ENCODE peak calls at places on chromosome 14, in seven cellular contexts. N, Z, H, G, A, W and B are unnamed samples.

GRCh38 chr14:68506021-68506644 is 286.7 kb downstream of the ZFP36L1 start:
- DNase-seq in N (no peak), Z (no peak), H (no peak), G (no peak), A (no peak), W (no peak), B (no peak)

GRCh38 chr14:68574906-68575305 is 218.0 kb downstream of the ZFP36L1 start:
- DNase-seq in N (no peak), Z (no peak), H (no peak), G (no peak), A (no peak), W (no peak), B (no peak)

GRCh38 chr14:51004801-51005526 is 60.7 kb upstream of the PYGL start:
- DNase-seq in N (no peak), Z (no peak), H (no peak), G (no peak), A (no peak), W (peak), B (no peak)

GRCh38 chr14:101445278-101445677 is 116.0 kb upstream of the DIO3 start:
- DNase-seq in N (no peak), Z (no peak), H (no peak), G (no peak), A (no peak), W (no peak), B (no peak)

GRCh38 chr14:73712540-73713141 is 1.5 kb downstream of the PNMA1 start:
- DNase-seq in N (peak), Z (no peak), H (peak), G (no peak), A (no peak), W (no peak), B (peak)

GRCh38 chr14:98227000-98227726 is 1044.8 kb downstream of the BCL11B start:
- DNase-seq in N (no peak), Z (no peak), H (no peak), G (peak), A (no peak), W (no peak), B (no peak)

GRCh38 chr14:23438130-23438893 is 2.9 kb upstream of the MYH7 start:
- DNase-seq in N (no peak), Z (no peak), H (peak), G (no peak), A (no peak), W (no peak), B (no peak)

GRCh38 chr14:69715725-69716482 is 51.0 kb upstream of the SRSF5 start:
- DNase-seq in N (peak), Z (no peak), H (no peak), G (no peak), A (no peak), W (no peak), B (peak)

GRCh38 chr14:22837750-22838538 is 1.6 kb downstream of the MMP14 start:
- DNase-seq in N (no peak), Z (no peak), H (no peak), G (no peak), A (no peak), W (no peak), B (no peak)

GRCh38 chr14:78752789-78753188 is 582.6 kb downstream of the NRXN3 start:
- DNase-seq in N (no peak), Z (no peak), H (no peak), G (no peak), A (no peak), W (no peak), B (no peak)

GRCh38 chr14:68391292-68392014 is 401.4 kb downstream of the ZFP36L1 start:
- DNase-seq in N (no peak), Z (no peak), H (no peak), G (no peak), A (no peak), W (no peak), B (no peak)

GRCh38 chr14:24108336-24108874 is 6.2 kb upstream of the DCAF11 start:
- DNase-seq in N (no peak), Z (no peak), H (no peak), G (no peak), A (no peak), W (no peak), B (no peak)

GRCh38 chr14:104433401-104434213 is 146.0 kb upstream of the C14orf180 start:
- DNase-seq in N (peak), Z (no peak), H (no peak), G (no peak), A (no peak), W (no peak), B (no peak)

GRCh38 chr14:69592923-69593677 is 18.3 kb upstream of the SUSD6 start:
- DNase-seq in N (no peak), Z (no peak), H (no peak), G (no peak), A (no peak), W (no peak), B (no peak)

GRCh38 chr14:105925615-105926414 is 399.4 kb downstream of the TMEM121 start:
- DNase-seq in N (no peak), Z (no peak), H (peak), G (no peak), A (no peak), W (no peak), B (no peak)

GRCh38 chr14:100362311-100362927 is 39.3 kb downstream of the SLC25A47 start:
- DNase-seq in N (no peak), Z (no peak), H (no peak), G (no peak), A (no peak), W (no peak), B (no peak)

DNA sequence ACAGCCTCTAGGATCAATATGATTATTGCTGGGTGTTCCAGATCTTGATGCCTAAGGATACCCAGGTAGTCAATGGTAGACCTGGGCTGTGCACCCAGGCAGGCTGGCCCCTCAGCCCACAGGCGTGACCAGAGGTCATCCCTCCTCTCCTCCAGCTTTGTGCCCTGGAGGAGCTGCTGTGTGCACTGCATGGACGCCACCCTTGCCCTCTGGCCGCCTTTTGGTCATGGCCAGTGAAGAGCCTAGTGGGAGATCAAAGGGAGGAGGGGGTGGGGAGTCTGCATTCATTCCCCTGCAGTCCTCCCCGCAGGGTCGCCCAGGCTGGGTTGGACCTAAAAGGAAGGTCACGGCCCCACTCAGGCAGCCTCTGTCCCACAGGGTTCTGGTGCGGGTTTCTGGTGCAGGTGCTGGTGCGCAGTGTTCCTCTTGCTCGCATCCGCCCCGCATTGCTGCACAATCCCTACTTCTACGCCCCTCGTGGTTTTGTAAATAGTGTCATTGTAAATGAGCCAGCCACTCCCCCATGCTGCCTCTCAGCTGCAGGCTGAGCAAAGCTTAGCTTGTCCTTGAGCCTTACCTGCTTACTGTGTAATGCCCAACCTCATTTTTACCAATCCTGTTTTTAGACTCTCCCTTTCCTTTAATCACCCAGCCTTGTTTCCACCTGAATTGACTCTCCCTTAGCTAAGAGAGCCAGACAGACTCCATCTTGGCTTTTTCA is 55.3 kb downstream of the PSMA6 start:
- DNase-seq in N (peak), Z (no peak), H (no peak), G (no peak), A (no peak), W (peak), B (no peak)
- TF ChIP-seq JUND in N (no peak), Z (no peak), H (no peak), G (no peak), A (no peak), W (peak), B (no peak)

GRCh38 chr14:102525213-102526143 is 15.9 kb upstream of the ANKRD9 start:
- DNase-seq in N (no peak), Z (peak), H (no peak), G (peak), A (no peak), W (peak), B (no peak)
- TF ChIP-seq JUND in N (no peak), Z (no peak), H (peak), G (no peak), A (no peak), W (no peak), B (no peak)

GRCh38 chr14:43790681-43791080 is 716.4 kb downstream of the FSCB start:
- DNase-seq in N (no peak), Z (no peak), H (no peak), G (no peak), A (no peak), W (no peak), B (peak)

GRCh38 chr14:43786066-43786762 is 720.9 kb downstream of the FSCB start:
- DNase-seq in N (no peak), Z (no peak), H (no peak), G (no peak), A (no peak), W (no peak), B (peak)

GRCh38 chr14:43793579-43793978 is 713.5 kb downstream of the FSCB start:
- DNase-seq in N (no peak), Z (no peak), H (no peak), G (no peak), A (no peak), W (peak), B (no peak)

GRCh38 chr14:43792980-43793379 is 714.1 kb downstream of the FSCB start:
- DNase-seq in N (no peak), Z (no peak), H (no peak), G (no peak), A (no peak), W (no peak), B (peak)

GRCh38 chr14:43789458-43789857 is 717.6 kb downstream of the FSCB start:
- DNase-seq in N (no peak), Z (no peak), H (no peak), G (no peak), A (no peak), W (no peak), B (peak)
- TF ChIP-seq JUND in N (no peak), Z (no peak), H (no peak), G (no peak), A (no peak), W (no peak), B (no peak)

GRCh38 chr14:63933110-63933509 is 80.3 kb downstream of the SYNE2 start:
- DNase-seq in N (no peak), Z (no peak), H (no peak), G (peak), A (no peak), W (no peak), B (peak)
- TF ChIP-seq JUND in N (no peak), Z (no peak), H (no peak), G (no peak), A (no peak), W (no peak), B (no peak)

GRCh38 chr14:89858084-89858483 is 96.4 kb downstream of the EFCAB11 start:
- DNase-seq in N (no peak), Z (no peak), H (no peak), G (no peak), A (no peak), W (no peak), B (no peak)
- TF ChIP-seq JUND in N (no peak), Z (no peak), H (no peak), G (no peak), A (no peak), W (no peak), B (no peak)

DNA sequence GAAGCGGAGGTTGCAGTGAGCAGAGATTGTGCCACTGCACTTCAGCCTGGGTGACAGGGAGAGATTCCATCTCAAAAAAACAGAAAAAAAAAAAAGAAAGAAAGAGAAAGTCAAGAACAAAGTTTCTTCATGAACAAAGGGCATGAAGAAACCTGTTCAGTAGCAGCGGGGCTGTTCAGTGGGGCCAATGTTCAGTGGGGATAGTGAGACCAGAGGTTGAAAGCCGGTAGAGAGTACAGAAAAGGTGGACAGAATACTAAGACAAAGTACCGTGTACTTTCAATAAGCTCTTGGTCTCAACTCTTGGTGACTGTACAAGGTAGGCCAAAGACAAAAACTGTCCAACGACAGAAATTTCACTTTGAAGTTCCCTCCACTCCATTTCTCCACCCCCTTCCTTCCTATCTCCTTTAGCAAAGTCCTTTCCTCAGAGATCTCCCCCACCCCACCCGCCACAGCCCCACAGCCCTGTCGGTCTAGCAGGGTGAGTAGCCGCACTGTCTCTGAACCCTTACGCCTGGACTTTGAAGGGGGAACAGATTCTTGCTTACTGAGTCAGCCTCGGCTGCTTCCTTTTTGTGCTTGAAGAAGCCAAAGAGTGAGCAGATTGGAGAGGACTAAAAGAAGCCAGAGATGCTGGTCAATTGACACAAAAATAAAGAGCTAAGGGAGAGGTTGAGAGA is 44.3 kb upstream of the FOS start:
- DNase-seq in N (no peak), Z (peak), H (peak), G (no peak), A (no peak), W (peak), B (no peak)
- TF ChIP-seq JUND in N (peak), Z (peak), H (no peak), G (no peak), A (no peak), W (no peak), B (no peak)

GRCh38 chr14:52032196-52032865 is 36.5 kb downstream of the NID2 start:
- DNase-seq in N (no peak), Z (no peak), H (no peak), G (no peak), A (no peak), W (no peak), B (no peak)

GRCh38 chr14:52033131-52033642 is 35.7 kb downstream of the NID2 start:
- DNase-seq in N (no peak), Z (no peak), H (no peak), G (no peak), A (no peak), W (no peak), B (no peak)

GRCh38 chr14:52029881-52030280 is 39.0 kb downstream of the NID2 start:
- DNase-seq in N (no peak), Z (no peak), H (no peak), G (no peak), A (no peak), W (no peak), B (no peak)

GRCh38 chr14:52026921-52027320 is 37.6 kb downstream of the RTRAF start:
- DNase-seq in N (no peak), Z (no peak), H (no peak), G (no peak), A (no peak), W (no peak), B (no peak)

DNA sequence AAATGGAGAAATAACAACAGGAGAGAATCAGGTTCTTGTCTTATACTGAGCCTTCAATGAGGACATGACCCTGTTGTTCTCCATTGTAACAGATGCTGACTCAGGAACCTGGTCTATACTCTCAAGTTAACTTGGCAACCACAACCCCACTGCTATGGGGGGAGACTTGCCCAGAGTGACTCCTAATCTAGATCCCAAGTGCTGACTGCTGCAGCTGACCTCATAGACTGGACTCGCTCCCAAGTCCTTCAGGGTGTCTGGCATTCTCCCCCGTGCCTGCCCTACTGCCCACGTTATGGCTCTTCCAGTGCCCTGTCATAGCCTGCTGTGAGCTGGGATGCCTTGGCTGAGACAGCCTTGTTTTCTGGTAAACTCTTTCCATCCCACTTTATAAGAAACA is 37.1 kb downstream of the NID2 start:
- DNase-seq in N (no peak), Z (no peak), H (no peak), G (no peak), A (no peak), W (no peak), B (no peak)
- TF ChIP-seq JUND in N (peak), Z (no peak), H (no peak), G (no peak), A (no peak), W (no peak), B (no peak)

GRCh38 chr14:85415015-85415712 is 114.8 kb upstream of the FLRT2 start:
- DNase-seq in N (no peak), Z (no peak), H (no peak), G (no peak), A (peak), W (peak), B (peak)
- TF ChIP-seq JUND in N (peak), Z (no peak), H (no peak), G (no peak), A (no peak), W (no peak), B (no peak)

DNA sequence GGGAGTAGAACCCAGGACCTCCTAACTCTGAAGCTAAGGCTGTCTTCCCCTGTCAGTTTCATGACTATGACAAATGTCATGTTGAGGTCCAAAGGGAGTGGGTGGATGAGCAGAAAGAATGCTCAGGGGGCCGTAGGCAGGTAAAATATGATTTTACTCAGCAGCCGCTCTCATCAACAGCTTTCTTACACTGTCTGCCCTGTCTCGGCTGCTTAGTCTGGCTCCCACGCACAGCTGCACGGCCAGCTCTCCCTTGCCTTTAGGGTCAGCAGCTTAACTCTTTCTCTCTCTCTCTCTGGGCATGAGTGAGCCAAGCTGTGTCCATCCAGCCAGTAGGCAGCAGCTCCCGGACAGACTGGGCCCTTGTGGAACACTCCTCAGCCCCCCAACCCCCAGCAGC is 95.2 kb downstream of the GCH1 start:
- DNase-seq in N (no peak), Z (no peak), H (no peak), G (no peak), A (no peak), W (no peak), B (no peak)
- TF ChIP-seq JUND in N (no peak), Z (no peak), H (no peak), G (no peak), A (no peak), W (no peak), B (no peak)

DNA sequence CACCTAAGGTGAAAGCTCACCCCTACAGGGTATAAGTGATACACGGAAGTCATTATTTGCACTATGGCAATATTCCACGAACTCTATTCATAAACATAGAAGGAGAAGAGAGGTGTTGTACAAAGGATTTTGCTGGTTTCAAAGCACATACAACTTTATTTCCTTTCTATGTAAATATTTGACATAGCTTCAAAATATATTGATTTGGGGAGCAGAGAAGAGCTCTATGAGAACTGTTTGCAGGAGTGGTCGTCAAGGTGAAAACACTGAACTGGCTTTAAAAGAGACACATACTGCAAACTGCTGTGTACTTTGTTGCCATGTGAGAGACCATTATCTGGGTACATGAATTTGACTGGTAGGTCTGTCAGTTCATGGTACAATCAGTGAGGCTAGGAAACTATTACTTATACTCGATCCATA is 16.7 kb downstream of the CNIH1 start:
- DNase-seq in N (no peak), Z (no peak), H (no peak), G (no peak), A (no peak), W (peak), B (no peak)
- TF ChIP-seq JUND in N (no peak), Z (no peak), H (no peak), G (no peak), A (no peak), W (no peak), B (no peak)